ENCODE peak calls at places on chromosomes 1 and 21, in seven cellular contexts. R is left cardiac atrium, B is NCI-H2081, C is endothelial cell, X is germinal center, D is mesothelial cell of epicardium, F is fibroblast of mammary gland. M is an unnamed sample.

GRCh38 chr21:45177039-45177438 is 102.7 kb downstream of the ADARB1 start:
- DNase-seq in R (no peak), B (no peak), D (no peak), C (no peak), F (no peak), X (no peak), M (peak)

GRCh38 chr1:199279107-199279506 is 640.3 kb downstream of the PTPRC start:
- DNase-seq in R (no peak), X (no peak), F (peak), C (no peak), B (no peak), D (no peak), M (no peak)

GRCh38 chr1:150127868-150128267 is 21.8 kb upstream of the PLEKHO1 start:
- DNase-seq in B (no peak), C (no peak), R (no peak), D (no peak), X (no peak), F (peak), M (no peak)

GRCh38 chr1:178718520-178718919 is 6.5 kb upstream of the RALGPS2 start:
- DNase-seq in D (no peak), X (no peak), R (no peak), B (no peak), C (no peak), F (no peak), M (no peak)

GRCh38 chr1:167081594-167081993 is 8.6 kb downstream of the GPA33 start:
- DNase-seq in C (no peak), B (no peak), X (no peak), D (no peak), F (no peak), R (no peak), M (no peak)

GRCh38 chr1:11520531-11521233 is 41.7 kb downstream of the DISP3 start:
- DNase-seq in R (no peak), C (no peak), D (peak), X (no peak), F (no peak), B (no peak), M (no peak)

GRCh38 chr1:230382060-230382491 is 44.1 kb downstream of the PGBD5 start:
- DNase-seq in R (no peak), B (no peak), F (no peak), X (no peak), C (no peak), D (no peak), M (no peak)

GRCh38 chr21:42844411-42845113 is 34.8 kb downstream of the WDR4 start:
- DNase-seq in R (no peak), D (no peak), B (no peak), F (no peak), C (no peak), X (no peak), M (no peak)

GRCh38 chr1:9371391-9371935 is 78.8 kb downstream of the SPSB1 start:
- DNase-seq in B (no peak), C (peak), F (peak), R (peak), X (no peak), D (peak), M (peak)

GRCh38 chr1:234925440-234926251 is 203.0 kb downstream of the TOMM20 start:
- DNase-seq in R (no peak), D (no peak), B (no peak), F (peak), C (no peak), X (no peak), M (no peak)

GRCh38 chr1:110872745-110873435 is at the start of gene CD53:
- DNase-seq in D (no peak), X (peak), F (no peak), R (no peak), C (no peak), B (no peak), M (no peak)

GRCh38 chr1:215156232-215156631 is 73.7 kb downstream of the KCNK2 start:
- DNase-seq in R (no peak), F (peak), C (no peak), D (no peak), B (no peak), X (no peak), M (no peak)

GRCh38 chr1:212692774-212693644 is 6.6 kb downstream of the BATF3 start:
- DNase-seq in B (no peak), X (no peak), C (no peak), F (peak), D (no peak), R (no peak), M (no peak)

GRCh38 chr1:239792157-239792556 is 299.5 kb upstream of the FMN2 start:
- DNase-seq in B (no peak), F (no peak), D (no peak), C (no peak), X (no peak), R (no peak), M (no peak)

GRCh38 chr1:217272385-217272784 is 358.5 kb downstream of the GPATCH2 start:
- DNase-seq in B (no peak), R (no peak), C (no peak), D (no peak), X (no peak), F (peak), M (no peak)

GRCh38 chr1:31102501-31102950 is 37.0 kb upstream of the PUM1 start:
- DNase-seq in R (no peak), C (no peak), B (no peak), F (peak), X (no peak), D (no peak), M (no peak)

GRCh38 chr1:227792216-227793078 is 23.0 kb upstream of the PRSS38 start:
- DNase-seq in C (no peak), X (no peak), B (no peak), F (no peak), R (no peak), D (no peak), M (no peak)

GRCh38 chr1:154327466-154328317 is 2.4 kb downstream of the ATP8B2 start:
- DNase-seq in F (no peak), X (peak), B (peak), C (peak), R (no peak), D (no peak), M (no peak)